ENCODE peak calls at places on chromosome 22, in ten cellular contexts. S is lower leg skin, N is neural crest cell, U is HFFc6, V is left lung, L is right atrium auricular region, Z is GM13977, F is tibial artery, T is Peyer's patch, B is heart left ventricle. R is an unnamed sample.
A peak's percentile ranks its signal among the peaks of the same experiment; 100 is the strongest.

GRCh38 chr22:48226026-48227013 is 1463.9 kb downstream of the TBC1D22A start:
- DNase-seq in T (no peak), Z (no peak), L (peak; percentile 52), V (peak; percentile 37), S (no peak), N (no peak), B (no peak), F (peak; percentile 42), U (no peak), R (no peak)

GRCh38 chr22:29799217-29799680 is 32.1 kb downstream of the UQCR10 start:
- DNase-seq in T (peak; percentile 35), L (peak; percentile 96), Z (no peak), F (peak; percentile 96), B (peak; percentile 88), U (peak; percentile 98), N (no peak), V (peak; percentile 93), S (peak; percentile 91), R (peak; percentile 72)

GRCh38 chr22:46233231-46233630 is 16.9 kb downstream of the CDPF1 start:
- DNase-seq in N (no peak), F (peak; percentile 85), V (no peak), B (peak; percentile 67), Z (no peak), U (peak; percentile 33), S (peak; percentile 30), L (no peak), T (no peak), R (no peak)

GRCh38 chr22:28024422-28024888 is 105.4 kb upstream of the PITPNB start:
- DNase-seq in U (no peak), L (peak; percentile 53), N (no peak), V (no peak), F (peak; percentile 41), S (no peak), Z (no peak), T (no peak), B (no peak), R (no peak)

GRCh38 chr22:47001288-47001687 is 238.8 kb downstream of the TBC1D22A start:
- DNase-seq in N (no peak), B (no peak), L (no peak), F (no peak), Z (peak; percentile 75), V (no peak), T (no peak), S (no peak), U (no peak), R (no peak)

GRCh38 chr22:28128827-28129226 is 209.8 kb upstream of the PITPNB start:
- DNase-seq in U (no peak), S (no peak), N (no peak), V (no peak), Z (no peak), L (no peak), F (no peak), T (no peak), B (no peak), R (no peak)

GRCh38 chr22:22103078-22103593 is 120.5 kb upstream of the TOP3B start:
- DNase-seq in B (no peak), T (no peak), U (peak; percentile 9), N (peak; percentile 34), V (no peak), F (no peak), S (no peak), Z (no peak), L (peak; percentile 34), R (no peak)

GRCh38 chr22:17475318-17476212 is 87.7 kb upstream of the SLC25A18 start:
- DNase-seq in T (no peak), B (no peak), U (no peak), L (no peak), F (no peak), N (no peak), V (no peak), Z (no peak), S (no peak), R (no peak)

GRCh38 chr22:24291538-24292201 is 21.0 kb downstream of the SPECC1L start:
- DNase-seq in U (no peak), V (no peak), L (no peak), B (no peak), Z (no peak), F (no peak), S (no peak), T (no peak), N (no peak), R (no peak)

GRCh38 chr22:46969491-46969890 is 207.0 kb downstream of the TBC1D22A start:
- DNase-seq in V (no peak), F (no peak), T (no peak), B (no peak), U (no peak), L (no peak), Z (peak; percentile 94), S (no peak), N (no peak), R (no peak)

GRCh38 chr22:22877523-22878210 is 9.9 kb upstream of the IGLL5 start:
- DNase-seq in S (no peak), V (peak; percentile 85), B (peak; percentile 50), N (peak; percentile 80), U (peak; percentile 48), F (no peak), T (peak; percentile 45), Z (no peak), L (no peak), R (no peak)

GRCh38 chr22:23196165-23196564 is 15.9 kb downstream of the BCR start:
- DNase-seq in B (no peak), N (no peak), F (no peak), S (no peak), T (no peak), L (no peak), Z (no peak), V (no peak), U (no peak), R (no peak)

GRCh38 chr22:47143249-47143938 is 380.9 kb downstream of the TBC1D22A start:
- DNase-seq in U (no peak), B (no peak), L (no peak), S (no peak), Z (no peak), T (no peak), V (no peak), N (no peak), F (no peak), R (no peak)

GRCh38 chr22:28710112-28710888 is 30.7 kb upstream of the TTC28 start:
- DNase-seq in F (no peak), Z (no peak), B (no peak), L (no peak), V (no peak), S (no peak), N (no peak), U (peak; percentile 69), T (no peak), R (peak; percentile 69)

GRCh38 chr22:23518381-23519187 is 61.5 kb downstream of the IGLL1 start:
- DNase-seq in N (no peak), U (no peak), S (no peak), F (no peak), B (no peak), V (peak; percentile 54), Z (no peak), T (no peak), L (no peak), R (no peak)

GRCh38 chr22:45376703-45377102 is 36.7 kb downstream of the SMC1B start:
- DNase-seq in V (no peak), T (no peak), Z (no peak), S (peak; percentile 25), U (no peak), F (no peak), B (peak; percentile 11), L (peak; percentile 79), N (no peak), R (no peak)

GRCh38 chr22:50699754-50700386 is 27.2 kb downstream of the SHANK3 start:
- DNase-seq in S (no peak), B (no peak), U (no peak), N (no peak), Z (no peak), L (no peak), V (peak; percentile 54), F (no peak), T (no peak), R (no peak)
- TF ChIP-seq CTCF in S (no peak), B (no peak), U (peak; percentile 31), N (no peak), Z (peak; percentile 28), L (no peak), V (no peak), F (no peak), T (no peak), R (no peak)

DNA sequence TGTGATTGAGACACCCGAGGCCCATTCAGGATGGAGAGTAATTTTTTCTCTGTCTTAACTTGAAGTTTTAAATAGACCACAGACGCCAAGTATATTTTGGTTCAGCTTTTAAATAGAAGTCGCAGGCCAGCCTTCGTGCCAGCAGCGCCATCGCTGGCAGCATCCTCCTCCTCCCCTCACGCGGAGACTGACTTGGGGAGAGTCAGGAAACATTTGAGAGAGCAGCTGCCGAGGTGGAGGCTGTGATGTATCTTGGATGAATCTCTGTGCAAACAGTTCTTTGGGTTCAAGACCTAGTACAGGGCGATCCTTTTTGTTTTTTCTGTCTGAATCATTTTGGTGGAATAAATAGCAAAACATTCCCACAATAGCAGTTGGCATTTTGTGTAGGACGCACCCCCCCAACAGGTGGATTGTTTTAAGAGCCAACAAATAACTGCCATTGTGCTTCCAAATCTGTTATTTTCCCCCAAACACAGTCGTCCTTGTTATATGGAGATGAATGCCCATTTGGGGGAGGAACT is 920 bp upstream of the DMC1 start:
- DNase-seq in L (no peak), F (peak; percentile 86), B (peak; percentile 45), U (peak; percentile 25), T (peak; percentile 42), S (peak; percentile 16), V (no peak), N (peak; percentile 22), Z (peak; percentile 26), R (no peak)
- TF ChIP-seq CTCF in L (peak; percentile 22), F (no peak), B (no peak), U (no peak), T (no peak), S (no peak), V (no peak), N (no peak), Z (peak; percentile 6), R (no peak)

DNA sequence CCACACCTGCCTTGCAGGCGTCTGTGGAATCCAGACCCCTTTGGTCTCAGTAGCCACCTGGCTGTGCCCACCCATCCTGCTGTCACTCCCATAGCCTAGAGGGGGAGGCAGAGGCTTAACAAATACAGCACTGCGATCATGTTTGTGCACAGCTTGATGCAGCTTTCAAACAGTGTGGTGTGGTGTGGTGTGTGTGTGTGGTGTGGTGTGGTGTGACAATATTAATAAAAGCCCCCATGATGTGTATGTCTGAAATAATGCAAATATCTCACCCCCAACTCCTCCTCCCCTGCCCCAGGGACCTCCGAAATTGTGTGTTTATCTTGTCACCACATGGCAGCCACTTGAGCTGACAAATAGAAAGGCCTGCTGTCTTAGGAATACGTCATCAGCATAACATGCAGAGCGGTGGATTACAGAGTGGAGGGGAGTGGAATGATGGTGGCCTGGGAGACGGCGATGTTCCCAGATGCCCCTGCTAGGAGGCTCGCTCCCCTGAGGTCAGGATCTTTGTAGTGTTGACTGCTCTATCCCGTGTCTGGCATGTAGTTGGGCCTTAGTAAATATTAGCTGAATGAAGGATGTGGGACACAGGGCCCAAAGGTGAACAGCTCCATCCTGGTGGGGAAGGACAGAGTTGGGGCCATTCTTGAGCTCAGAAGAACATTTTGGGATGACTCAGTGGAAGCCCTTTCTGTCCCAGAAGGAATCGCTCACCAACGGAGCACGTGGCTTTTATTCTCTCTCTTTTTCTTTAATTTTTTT is 2.8 kb downstream of the PDXP start:
- DNase-seq in L (no peak), V (no peak), N (no peak), U (peak; percentile 75), S (no peak), F (no peak), T (no peak), Z (no peak), B (no peak), R (no peak)
- TF ChIP-seq CTCF in L (peak; percentile 66), V (no peak), N (peak; percentile 49), U (peak; percentile 53), S (no peak), F (peak; percentile 28), T (peak; percentile 38), Z (peak; percentile 62), B (peak; percentile 8), R (peak; percentile 70)

GRCh38 chr22:32531955-32532818 is 57.6 kb downstream of the FBXO7 start:
- DNase-seq in S (peak; percentile 87), F (peak; percentile 89), U (peak; percentile 92), V (peak; percentile 84), L (peak; percentile 93), T (no peak), B (peak; percentile 93), N (peak; percentile 19), Z (no peak), R (peak; percentile 36)
- TF ChIP-seq CTCF in S (no peak), F (no peak), U (no peak), V (no peak), L (no peak), T (no peak), B (no peak), N (no peak), Z (no peak), R (no peak)

R was measured in AG04449.